ENCODE peak calls at places on chromosomes 13 and 19, in nine cellular contexts. H is heart right ventricle, S is breast epithelium, L is neural progenitor cell, B is astrocyte, I is HCT116, C is aorta, P is thoracic aorta, Y is GM23248. W is an unnamed sample. For H3K4me1, the result is how much of the 10 kb centered on the place peaks cover.

GRCh38 chr19:14048439-14049153 is 13.3 kb downstream of the PALM3 start:
- DNase-seq in H (peak), S (no peak), L (peak), B (no peak), I (no peak), C (peak), P (no peak), Y (peak), W (peak)

GRCh38 chr13:26011996-26012688 is 39.7 kb downstream of the SHISA2 start:
- DNase-seq in H (peak), S (no peak), L (no peak), B (no peak), I (no peak), C (no peak), P (no peak), Y (peak), W (no peak)

GRCh38 chr13:99215466-99215865 is 14.8 kb downstream of the UBAC2 start:
- DNase-seq in H (no peak), S (no peak), L (no peak), B (no peak), I (no peak), C (no peak), P (no peak), Y (no peak), W (no peak)

GRCh38 chr13:110343241-110343865 is 36.3 kb downstream of the COL4A2 start:
- DNase-seq in H (no peak), S (peak), L (no peak), B (peak), I (peak), C (no peak), P (no peak), Y (no peak), W (no peak)

GRCh38 chr19:1690570-1691307 is 38.3 kb upstream of the TCF3 start:
- DNase-seq in H (no peak), S (no peak), L (peak), B (no peak), I (no peak), C (no peak), P (no peak), Y (peak), W (no peak)

GRCh38 chr19:947090-947706 is 21.4 kb downstream of the ARID3A start:
- DNase-seq in H (no peak), S (no peak), L (no peak), B (no peak), I (no peak), C (peak), P (no peak), Y (no peak), W (no peak)

GRCh38 chr19:50967924-50968708 is 1.3 kb downstream of the KLK6 start:
- DNase-seq in H (no peak), S (no peak), L (peak), B (no peak), I (no peak), C (no peak), P (no peak), Y (no peak), W (no peak)

GRCh38 chr19:53977991-53978731 is 13.3 kb upstream of the CACNG6 start:
- DNase-seq in H (peak), S (no peak), L (peak), B (peak), I (peak), C (peak), P (peak), Y (peak), W (peak)

GRCh38 chr13:51026016-51026415 is 85.1 kb downstream of the C13orf42 start:
- DNase-seq in H (no peak), S (no peak), L (no peak), B (no peak), I (no peak), C (no peak), P (no peak), Y (no peak), W (no peak)

GRCh38 chr19:40740747-40741146 is 9.5 kb downstream of the ACTMAP start:
- DNase-seq in H (no peak), S (no peak), L (no peak), B (no peak), I (no peak), C (no peak), P (peak), Y (peak), W (peak)

GRCh38 chr13:75458696-75459422 is 23.1 kb downstream of the TBC1D4 start:
- DNase-seq in H (peak), S (peak), L (peak), B (no peak), I (no peak), C (no peak), P (no peak), Y (no peak), W (peak)

GRCh38 chr19:39430675-39431593 is 4.8 kb downstream of the RPS16 start:
- DNase-seq in H (no peak), S (no peak), L (no peak), B (peak), I (peak), C (peak), P (peak), Y (peak), W (no peak)

GRCh38 chr13:70237131-70237530 is 128.9 kb upstream of the KLHL1 start:
- DNase-seq in H (no peak), S (no peak), L (no peak), B (peak), I (no peak), C (no peak), P (no peak), Y (no peak), W (no peak)

GRCh38 chr13:57632276-57633140 is 964 bp downstream of the PCDH17 start:
- DNase-seq in H (peak), S (no peak), L (peak), B (peak), I (no peak), C (peak), P (no peak), Y (no peak), W (no peak)

GRCh38 chr19:50932018-50932689 is 20.7 kb downstream of the KLK5 start:
- DNase-seq in H (no peak), S (peak), L (no peak), B (no peak), I (peak), C (no peak), P (no peak), Y (no peak), W (no peak)

GRCh38 chr19:12801466-12802266 is at the start of the genes PRDX2 and THSD8:
- DNase-seq in H (peak), S (no peak), L (peak), B (no peak), I (no peak), C (peak), P (no peak), Y (peak), W (peak)

GRCh38 chr13:56351041-56351440 is 789.7 kb upstream of the PRR20A start:
- DNase-seq in H (no peak), S (no peak), L (peak), B (no peak), I (no peak), C (no peak), P (no peak), Y (no peak), W (no peak)

GRCh38 chr13:21929400-21929799 is 258.5 kb downstream of the FGF9 start:
- DNase-seq in H (no peak), S (no peak), L (peak), B (no peak), I (no peak), C (no peak), P (no peak), Y (no peak), W (no peak)

GRCh38 chr13:90091611-90092010 is 1255.9 kb upstream of the MIR17HG start:
- DNase-seq in H (no peak), S (no peak), L (no peak), B (no peak), I (no peak), C (no peak), P (no peak), Y (no peak), W (no peak)

GRCh38 chr13:96090240-96091101 is 564 bp downstream of the HS6ST3 start:
- DNase-seq in H (peak), S (no peak), L (peak), B (no peak), I (no peak), C (peak), P (no peak), Y (peak), W (peak)

GRCh38 chr13:110915874-110916670 is 1.2 kb upstream of the ANKRD10 start:
- DNase-seq in H (no peak), S (no peak), L (no peak), B (peak), I (no peak), C (no peak), P (no peak), Y (peak), W (no peak)

GRCh38 chr19:34667349-34668076 is 9.4 kb downstream of the SCGB2B2 start:
- DNase-seq in H (no peak), S (no peak), L (no peak), B (peak), I (no peak), C (no peak), P (no peak), Y (peak), W (no peak)

GRCh38 chr19:33727331-33728028 is 69.2 kb upstream of the KCTD15 start:
- DNase-seq in H (no peak), S (no peak), L (no peak), B (no peak), I (no peak), C (no peak), P (no peak), Y (no peak), W (no peak)

GRCh38 chr13:102825921-102826706 is 19.7 kb upstream of the ERCC5 start:
- DNase-seq in H (no peak), S (no peak), L (no peak), B (peak), I (no peak), C (no peak), P (no peak), Y (peak), W (no peak)

GRCh38 chr19:36046443-36047050 is 7.5 kb downstream of the THAP8 start:
- DNase-seq in H (no peak), S (no peak), L (no peak), B (no peak), I (no peak), C (no peak), P (no peak), Y (peak), W (no peak)

GRCh38 chr13:99308481-99309087 is 1.4 kb upstream of the GPR183 start:
- DNase-seq in H (no peak), S (no peak), L (no peak), B (peak), I (no peak), C (no peak), P (no peak), Y (peak), W (no peak)

GRCh38 chr19:39788244-39788643 is 9.6 kb downstream of the LEUTX start:
- DNase-seq in H (no peak), S (no peak), L (no peak), B (no peak), I (no peak), C (no peak), P (no peak), Y (no peak), W (no peak)

DNA sequence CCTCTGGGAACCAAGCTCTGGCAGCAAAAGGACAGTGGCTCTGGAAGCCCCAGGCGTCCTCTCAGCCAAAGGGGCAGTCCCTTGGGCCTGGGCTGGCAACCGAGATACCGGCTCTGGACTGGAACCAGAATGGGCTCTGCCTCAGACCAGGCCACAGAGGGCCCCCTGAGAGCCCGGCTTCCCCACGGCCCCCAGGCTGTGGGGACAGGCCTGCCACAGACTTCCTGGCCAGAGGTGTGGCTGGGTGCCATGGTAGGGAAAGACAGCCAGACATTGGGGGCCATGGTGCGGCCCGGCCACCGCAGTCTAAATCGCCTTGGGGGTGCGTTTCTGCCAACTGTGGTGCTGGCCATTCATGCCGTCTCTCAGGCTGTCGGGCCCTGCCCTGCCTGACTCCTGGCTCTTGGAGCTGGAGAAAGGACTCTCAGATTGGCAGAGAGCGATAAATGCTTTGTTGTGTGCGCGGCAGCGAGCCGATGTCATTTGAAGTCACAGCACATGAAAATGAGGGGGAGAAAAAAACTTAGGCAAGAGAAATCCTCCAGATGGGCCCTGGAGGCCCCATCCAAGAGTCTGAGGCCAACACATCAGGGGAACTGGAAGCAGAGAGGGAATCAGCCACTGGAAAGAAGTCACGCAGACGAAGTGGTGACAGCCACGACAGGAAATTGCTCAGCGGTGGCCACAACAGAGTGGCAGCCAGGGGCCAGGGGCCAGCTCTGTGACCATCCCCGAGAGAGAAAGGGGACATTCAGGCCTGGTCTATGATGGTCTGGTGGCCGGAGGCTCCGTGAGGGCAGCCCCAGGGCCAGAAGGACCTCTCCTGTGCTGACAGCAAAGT is 26.5 kb downstream of the SH3GL1 start:
- DNase-seq in H (peak), S (no peak), L (no peak), B (no peak), I (no peak), C (peak), P (no peak), Y (peak), W (peak)
- H3K4me1 ChIP-seq in H (half or more), S (under half), L (under half), B (half or more), I (half or more), C (under half), P (half or more), Y (half or more), W (half or more)

GRCh38 chr13:40589285-40590109 is 76.9 kb downstream of the FOXO1 start:
- DNase-seq in H (no peak), S (no peak), L (peak), B (peak), I (no peak), C (peak), P (no peak), Y (peak), W (no peak)
- H3K27ac ChIP-seq in H (peak), S (peak), L (no peak), B (peak), I (no peak), C (no peak), P (peak), Y (no peak), W (peak)

GRCh38 chr13:32320528-32320927 is 5.2 kb downstream of the BRCA2 start:
- DNase-seq in H (no peak), S (no peak), L (no peak), B (no peak), I (no peak), C (no peak), P (no peak), Y (no peak), W (no peak)
- H3K4me1 ChIP-seq in H (under half), S (under half), L (under half), B (under half), I (under half), C (under half), P (under half), Y (under half), W (under half)

DNA sequence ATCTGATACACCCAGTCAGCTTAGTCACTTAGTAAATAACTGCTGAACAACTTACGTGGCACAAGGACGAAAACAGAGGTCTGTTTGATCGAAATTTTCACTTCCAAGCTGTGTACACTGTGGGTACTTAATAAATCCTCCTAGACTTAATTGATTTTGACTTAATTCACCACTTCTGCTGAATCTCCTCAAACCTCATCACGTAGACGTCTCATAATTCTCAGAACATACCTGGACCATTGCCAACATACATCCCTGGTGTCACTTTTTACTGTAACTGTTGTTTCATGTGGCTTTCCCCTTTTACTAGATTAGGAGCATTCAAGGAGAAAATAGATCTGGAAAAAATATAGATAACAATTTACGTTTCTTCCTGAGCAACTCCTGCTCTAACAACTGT is 104.9 kb downstream of the MBNL2 start:
- DNase-seq in H (no peak), S (no peak), L (no peak), B (no peak), I (no peak), C (no peak), P (no peak), Y (no peak), W (no peak)
- H3K27ac ChIP-seq in H (no peak), S (peak), L (no peak), B (no peak), I (peak), C (no peak), P (no peak), Y (no peak), W (no peak)

GRCh38 chr19:24029941-24030636 is 56.9 kb upstream of the ZNF254 start:
- DNase-seq in H (no peak), S (no peak), L (no peak), B (no peak), I (no peak), C (no peak), P (no peak), Y (no peak), W (no peak)

GRCh38 chr19:24032651-24033050 is 54.3 kb upstream of the ZNF254 start:
- DNase-seq in H (no peak), S (no peak), L (no peak), B (no peak), I (no peak), C (no peak), P (no peak), Y (no peak), W (no peak)

GRCh38 chr19:24033962-24034342 is 53.0 kb upstream of the ZNF254 start:
- DNase-seq in H (peak), S (peak), L (peak), B (peak), I (no peak), C (peak), P (peak), Y (peak), W (peak)

DNA sequence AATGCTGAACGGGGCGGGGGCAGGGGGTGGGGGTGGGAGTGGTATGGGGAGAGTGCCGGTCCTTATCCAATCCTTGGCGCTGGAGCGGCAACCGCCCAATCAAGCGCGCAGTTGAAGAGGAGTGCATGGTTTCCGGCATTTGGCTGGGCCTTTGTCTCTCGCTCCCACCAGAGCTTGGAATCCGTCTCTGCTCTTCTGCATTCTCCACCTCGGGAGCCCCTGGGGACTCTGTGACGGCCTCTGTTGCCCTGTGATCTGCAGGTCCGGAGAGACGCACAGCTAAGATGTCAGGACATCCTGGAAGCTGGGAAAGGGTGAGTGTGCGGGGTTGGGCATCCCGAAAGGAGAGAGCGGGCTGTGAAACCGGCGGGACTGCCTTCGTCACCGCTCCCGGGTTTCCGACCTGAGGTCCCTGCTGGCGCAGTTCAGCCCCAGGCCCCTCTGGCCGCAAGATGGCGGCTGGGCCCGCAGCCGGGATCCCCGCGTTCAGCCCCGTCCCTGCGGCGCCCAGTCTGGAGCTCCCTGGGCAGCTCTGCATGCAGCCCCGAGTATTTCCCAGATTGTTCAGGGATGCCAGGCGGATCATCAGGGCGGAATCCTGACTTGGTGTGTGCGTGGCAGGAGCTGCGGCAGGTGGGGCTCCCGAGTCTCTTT is 53.6 kb upstream of the ZNF254 start:
- DNase-seq in H (peak), S (peak), L (peak), B (peak), I (peak), C (peak), P (peak), Y (peak), W (peak)
- H3K4me1 ChIP-seq in H (under half), S (under half), L (under half), B (under half), I (under half), C (under half), P (under half), Y (under half), W (under half)

DNA sequence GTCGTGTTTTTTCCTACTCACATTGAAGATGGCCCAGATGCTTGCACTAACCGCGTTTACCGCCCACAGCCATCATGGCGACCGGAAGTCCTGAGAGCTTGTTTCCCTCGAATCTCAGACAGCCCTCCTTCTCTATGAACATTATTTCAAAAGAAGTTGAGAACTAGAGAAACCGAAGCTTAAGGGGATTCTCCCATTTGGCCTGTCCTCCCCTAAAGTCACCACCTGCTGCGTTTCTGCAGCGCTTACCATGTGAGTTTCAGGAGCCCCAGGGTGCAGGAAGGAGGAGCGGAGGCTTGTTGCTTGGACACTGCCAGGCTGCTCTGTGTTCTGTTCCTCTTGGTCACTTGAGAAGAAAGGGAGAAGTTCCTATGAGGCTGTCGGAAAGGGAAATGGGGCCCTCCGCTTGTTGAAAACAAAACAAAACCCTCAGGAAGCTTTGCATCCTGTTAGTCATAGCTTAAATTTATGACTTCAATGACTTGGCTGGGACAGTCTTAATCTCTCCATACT is 6.2 kb downstream of the CARD8 start:
- DNase-seq in H (peak), S (no peak), L (no peak), B (no peak), I (no peak), C (peak), P (no peak), Y (no peak), W (peak)
- H3K27ac ChIP-seq in H (peak), S (peak), L (no peak), B (no peak), I (no peak), C (no peak), P (no peak), Y (no peak), W (peak)